ENCODE peak calls at places on chromosome 3, in nine cellular contexts. K is fibroblast of pulmonary artery; Z is A549; O is WERI-Rb-1; C is epithelial cell of esophagus; M is CD8-positive, alpha-beta memory T cell; I is psoas muscle; P is cardiac fibroblast; H is astrocyte of the spinal cord. E is an unnamed sample.

GRCh38 chr3:159340877-159341500 is 539.1 kb downstream of the MFSD1 start:
- DNase-seq in K (peak; percentile 10), Z (no peak), O (no peak), C (no peak), M (no peak), I (no peak), P (peak; percentile 13), H (no peak), E (no peak)

GRCh38 chr3:113097821-113098516 is 107.2 kb downstream of the GTPBP8 start:
- DNase-seq in K (peak; percentile 64), Z (peak; percentile 55), O (no peak), C (peak; percentile 87), M (no peak), I (no peak), P (peak; percentile 84), H (peak; percentile 89), E (no peak)

GRCh38 chr3:16132926-16133325 is 41.6 kb upstream of the GALNT15 start:
- DNase-seq in K (peak; percentile 75), Z (no peak), O (peak; percentile 46), C (no peak), M (no peak), I (no peak), P (peak; percentile 64), H (no peak), E (no peak)

GRCh38 chr3:72595376-72595775 is 252.9 kb downstream of the SHQ1 start:
- DNase-seq in K (no peak), Z (no peak), O (no peak), C (no peak), M (no peak), I (no peak), P (no peak), H (no peak), E (no peak)

GRCh38 chr3:16130066-16130465 is 44.4 kb upstream of the GALNT15 start:
- DNase-seq in K (peak; percentile 67), Z (no peak), O (no peak), C (no peak), M (no peak), I (peak; percentile 68), P (peak; percentile 89), H (peak; percentile 94), E (no peak)

GRCh38 chr3:191528589-191528988 is 67.6 kb downstream of the PYDC2 start:
- DNase-seq in K (no peak), Z (no peak), O (no peak), C (peak; percentile 29), M (no peak), I (no peak), P (peak; percentile 1), H (peak; percentile 3), E (no peak)

GRCh38 chr3:183586477-183586876 is 31.0 kb upstream of the KLHL6 start:
- DNase-seq in K (no peak), Z (no peak), O (no peak), C (no peak), M (no peak), I (no peak), P (no peak), H (no peak), E (no peak)

GRCh38 chr3:12180218-12180617 is 21.5 kb upstream of the TIMP4 start:
- DNase-seq in K (peak; percentile 88), Z (no peak), O (no peak), C (peak; percentile 72), M (no peak), I (peak; percentile 73), P (peak; percentile 87), H (peak; percentile 89), E (no peak)

GRCh38 chr3:175346573-175347356 is 487.6 kb downstream of the NAALADL2 start:
- DNase-seq in K (peak; percentile 90), Z (no peak), O (no peak), C (peak; percentile 95), M (no peak), I (peak; percentile 54), P (peak; percentile 87), H (peak; percentile 95), E (no peak)

GRCh38 chr3:46922426-46922825 is 44.9 kb downstream of the PTH1R start:
- DNase-seq in K (no peak), Z (no peak), O (no peak), C (no peak), M (no peak), I (peak; percentile 34), P (no peak), H (no peak), E (no peak)

GRCh38 chr3:77506384-77506783 is 466.5 kb downstream of the ROBO2 start:
- DNase-seq in K (no peak), Z (no peak), O (peak; percentile 9), C (no peak), M (no peak), I (no peak), P (no peak), H (no peak), E (no peak)

GRCh38 chr3:134797080-134797801 is 2.2 kb downstream of the EPHB1 start:
- DNase-seq in K (no peak), Z (no peak), O (no peak), C (no peak), M (no peak), I (no peak), P (peak; percentile 4), H (no peak), E (no peak)
- H3K4me3 ChIP-seq in K (no peak overlapping the region), Z (no peak overlapping the region), O (no peak overlapping the region), C (no peak overlapping the region), M (no peak overlapping the region), I (peak overlapping the region; percentile 86), P (no peak overlapping the region), H (no peak overlapping the region), E (no peak overlapping the region)

DNA sequence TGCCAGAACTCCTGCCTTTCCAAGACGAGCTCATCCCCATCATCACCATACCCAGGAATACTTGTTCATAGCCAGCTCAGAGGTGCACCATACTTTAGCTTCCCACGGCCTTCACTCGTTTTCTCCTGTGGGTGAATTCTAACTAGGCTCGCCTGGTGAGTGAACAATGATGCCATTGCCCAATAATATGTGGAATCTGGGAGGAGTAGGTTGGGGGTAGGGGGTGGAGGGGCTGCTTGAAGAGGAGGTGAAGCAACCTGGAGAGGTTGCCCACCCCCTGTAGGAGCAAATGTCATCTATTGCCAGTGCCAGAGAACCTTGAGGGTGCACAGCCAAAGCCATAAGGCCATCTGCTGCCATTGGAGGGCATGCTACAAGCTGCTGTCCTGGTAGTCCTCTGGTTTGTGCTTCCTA is 592 bp upstream of the ZNF445 start:
- DNase-seq in K (no peak), Z (peak; percentile 2), O (no peak), C (no peak), M (no peak), I (no peak), P (no peak), H (no peak), E (no peak)
- H3K4me3 ChIP-seq in K (peak overlapping the region; percentile 71), Z (peak overlapping the region; percentile 70), O (peak overlapping the region; percentile 91), C (peak overlapping the region; percentile 82), M (peak overlapping the region; percentile 74), I (peak overlapping the region; percentile 85), P (peak overlapping the region; percentile 51), H (peak overlapping the region; percentile 64), E (peak overlapping the region; percentile 83)

GRCh38 chr3:13550257-13550693 is 1.4 kb downstream of the FBLN2 start:
- DNase-seq in K (no peak), Z (no peak), O (no peak), C (no peak), M (no peak), I (peak; percentile 51), P (no peak), H (no peak), E (no peak)
- H3K4me3 ChIP-seq in K (peak overlapping the region; percentile 36), Z (no peak overlapping the region), O (no peak overlapping the region), C (no peak overlapping the region), M (no peak overlapping the region), I (peak overlapping the region; percentile 55), P (peak overlapping the region; percentile 43), H (no peak overlapping the region), E (no peak overlapping the region)

DNA sequence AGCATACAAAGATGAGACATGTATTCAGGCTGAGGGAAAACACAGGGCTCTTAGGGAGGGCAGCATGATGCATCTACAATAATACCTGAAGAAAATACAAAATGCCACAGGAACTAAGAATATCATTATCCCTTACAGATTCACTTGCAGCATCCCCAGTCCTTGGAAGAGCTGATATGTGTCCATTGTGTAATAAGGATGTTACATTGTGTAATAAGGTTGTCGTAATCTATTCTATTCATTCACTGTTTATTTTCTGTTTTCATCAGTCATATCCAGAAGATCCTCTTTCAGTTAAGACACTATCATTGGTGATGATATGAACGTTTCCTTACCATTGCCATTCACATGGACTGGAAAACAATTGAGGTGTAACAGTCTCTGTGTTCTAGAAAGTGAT is 241.3 kb downstream of the ZNF385D start:
- DNase-seq in K (peak; percentile 8), Z (no peak), O (no peak), C (peak; percentile 17), M (no peak), I (no peak), P (peak; percentile 27), H (no peak), E (no peak)
- H3K4me3 ChIP-seq in K (no peak overlapping the region), Z (no peak overlapping the region), O (no peak overlapping the region), C (no peak overlapping the region), M (no peak overlapping the region), I (no peak overlapping the region), P (no peak overlapping the region), H (no peak overlapping the region), E (no peak overlapping the region)

DNA sequence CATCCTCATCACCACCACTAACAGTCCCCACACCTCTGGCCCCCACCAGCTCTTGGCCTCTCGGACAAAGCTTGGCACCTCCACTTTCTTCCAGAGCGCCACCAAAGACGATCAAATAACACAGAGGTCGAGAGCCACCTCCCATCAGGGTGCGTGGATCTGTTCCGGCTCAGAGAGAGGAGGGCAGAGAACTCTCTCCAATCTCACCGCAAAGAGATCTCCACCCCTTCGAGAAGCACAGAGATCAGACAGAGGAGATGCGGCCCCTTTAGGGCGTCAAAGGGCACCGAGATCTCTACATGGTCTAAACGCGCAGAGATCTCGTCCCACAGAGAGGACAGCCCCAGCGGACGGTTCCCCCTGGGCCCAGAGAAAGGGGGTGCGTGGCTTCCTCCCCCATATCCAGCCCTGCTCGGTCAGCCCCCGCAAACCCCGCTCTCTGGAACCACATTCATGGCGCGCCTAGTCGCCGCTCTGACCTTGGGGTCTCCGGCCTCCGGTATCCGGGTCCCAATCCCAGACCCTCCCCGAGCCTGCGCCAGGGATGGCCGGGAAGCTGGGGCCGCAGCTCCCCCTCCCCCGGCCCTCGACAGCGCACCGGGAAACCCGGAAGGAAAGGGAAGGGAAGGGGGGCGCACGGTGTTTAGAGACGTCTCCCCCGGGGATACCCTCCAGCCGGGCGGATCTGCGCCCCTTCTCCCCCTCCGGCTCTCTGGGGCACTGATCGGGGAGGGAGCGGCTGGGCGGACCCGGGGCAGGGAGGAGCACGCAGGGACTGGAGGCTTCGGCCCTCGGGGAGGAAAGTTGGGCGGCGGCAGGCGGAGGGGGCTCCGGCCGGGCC is 608 bp downstream of the SCN5A start:
- DNase-seq in K (no peak), Z (no peak), O (no peak), C (no peak), M (no peak), I (no peak), P (no peak), H (no peak), E (no peak)
- H3K4me3 ChIP-seq in K (peak overlapping the region; percentile 42), Z (peak overlapping the region; percentile 61), O (peak overlapping the region; percentile 52), C (peak overlapping the region; percentile 32), M (peak overlapping the region; percentile 6), I (peak overlapping the region; percentile 66), P (peak overlapping the region; percentile 61), H (peak overlapping the region; percentile 46), E (peak overlapping the region; percentile 58)

E was measured in effector memory CD4-positive, alpha-beta T cell.